ENCODE peak calls at places on chromosome 3, in five cellular contexts. S, V, U, M and P are unnamed samples.

GRCh38 chr3:128190501-128190900 is 37.2 kb downstream of the EEFSEC start:
- DNase-seq in S (no peak), V (no peak), U (no peak), M (no peak), P (no peak)

GRCh38 chr3:59334585-59334984 is 284.8 kb upstream of the CFAP20DC start:
- DNase-seq in S (no peak), V (no peak), U (no peak), M (no peak), P (no peak)

GRCh38 chr3:41200669-41201021 is 1.3 kb downstream of the CTNNB1 start:
- DNase-seq in S (no peak), V (no peak), U (peak), M (no peak), P (no peak)

GRCh38 chr3:125602752-125603649 is 7.7 kb upstream of the OSBPL11 start:
- DNase-seq in S (no peak), V (no peak), U (no peak), M (no peak), P (no peak)

GRCh38 chr3:187063286-187064081 is 75.8 kb downstream of the RPL39L start:
- DNase-seq in S (no peak), V (no peak), U (peak), M (no peak), P (no peak)

GRCh38 chr3:59502806-59503205 is 453.0 kb upstream of the CFAP20DC start:
- DNase-seq in S (no peak), V (no peak), U (no peak), M (no peak), P (no peak)

GRCh38 chr3:32117324-32117723 is 10.9 kb downstream of the GPD1L start:
- DNase-seq in S (no peak), V (no peak), U (peak), M (no peak), P (no peak)

GRCh38 chr3:70360985-70361384 is 48.5 kb upstream of the MDFIC2 start:
- DNase-seq in S (no peak), V (no peak), U (no peak), M (peak), P (no peak)

GRCh38 chr3:170749185-170749584 is 120.8 kb downstream of the RPL22L1 start:
- DNase-seq in S (no peak), V (no peak), U (no peak), M (no peak), P (no peak)

GRCh38 chr3:141797167-141797773 is 34.1 kb downstream of the GRK7 start:
- DNase-seq in S (no peak), V (peak), U (no peak), M (no peak), P (peak)

GRCh38 chr3:52934626-52935530 is 37.5 kb upstream of the STIMATE start:
- DNase-seq in S (peak), V (no peak), U (peak), M (peak), P (peak)

GRCh38 chr3:56801151-56801596 is 575 bp downstream of the ARHGEF3 start:
- DNase-seq in S (no peak), V (no peak), U (no peak), M (no peak), P (no peak)

GRCh38 chr3:46019707-46020106 is 7.6 kb downstream of the XCR1 start:
- DNase-seq in S (no peak), V (no peak), U (no peak), M (no peak), P (no peak)

GRCh38 chr3:175384569-175384968 is 525.4 kb downstream of the NAALADL2 start:
- DNase-seq in S (no peak), V (no peak), U (no peak), M (no peak), P (no peak)

GRCh38 chr3:174363256-174363655 is 495.9 kb upstream of the NAALADL2 start:
- DNase-seq in S (no peak), V (no peak), U (no peak), M (no peak), P (no peak)

GRCh38 chr3:3800076-3800448 is 831 bp downstream of the LRRN1 start:
- DNase-seq in S (no peak), V (no peak), U (no peak), M (no peak), P (peak)

GRCh38 chr3:101195951-101196713 is 124.2 kb downstream of the IMPG2 start:
- DNase-seq in S (peak), V (no peak), U (peak), M (no peak), P (peak)

GRCh38 chr3:155656466-155656865 is 88.4 kb downstream of the PLCH1 start:
- DNase-seq in S (no peak), V (no peak), U (no peak), M (no peak), P (no peak)

GRCh38 chr3:24370352-24370751 is 124.3 kb downstream of the THRB start:
- DNase-seq in S (no peak), V (no peak), U (no peak), M (no peak), P (no peak)

GRCh38 chr3:184677344-184678316 is 34.2 kb downstream of the MAGEF1 start:
- DNase-seq in S (no peak), V (no peak), U (no peak), M (no peak), P (no peak)

GRCh38 chr3:32177702-32178198 is 60.7 kb upstream of the CMTM8 start:
- DNase-seq in S (peak), V (peak), U (peak), M (no peak), P (peak)

GRCh38 chr3:150407818-150408231 is 273 bp upstream of the TSC22D2 start:
- DNase-seq in S (no peak), V (no peak), U (no peak), M (no peak), P (no peak)

GRCh38 chr3:141659821-141660597 is 78.1 kb upstream of the RNF7 start:
- DNase-seq in S (peak), V (peak), U (no peak), M (no peak), P (no peak)

GRCh38 chr3:103389356-103389755 is 954.5 kb downstream of the ZPLD1 start:
- DNase-seq in S (no peak), V (no peak), U (no peak), M (no peak), P (no peak)

GRCh38 chr3:103388214-103388613 is 953.4 kb downstream of the ZPLD1 start:
- DNase-seq in S (no peak), V (no peak), U (no peak), M (no peak), P (no peak)

DNA sequence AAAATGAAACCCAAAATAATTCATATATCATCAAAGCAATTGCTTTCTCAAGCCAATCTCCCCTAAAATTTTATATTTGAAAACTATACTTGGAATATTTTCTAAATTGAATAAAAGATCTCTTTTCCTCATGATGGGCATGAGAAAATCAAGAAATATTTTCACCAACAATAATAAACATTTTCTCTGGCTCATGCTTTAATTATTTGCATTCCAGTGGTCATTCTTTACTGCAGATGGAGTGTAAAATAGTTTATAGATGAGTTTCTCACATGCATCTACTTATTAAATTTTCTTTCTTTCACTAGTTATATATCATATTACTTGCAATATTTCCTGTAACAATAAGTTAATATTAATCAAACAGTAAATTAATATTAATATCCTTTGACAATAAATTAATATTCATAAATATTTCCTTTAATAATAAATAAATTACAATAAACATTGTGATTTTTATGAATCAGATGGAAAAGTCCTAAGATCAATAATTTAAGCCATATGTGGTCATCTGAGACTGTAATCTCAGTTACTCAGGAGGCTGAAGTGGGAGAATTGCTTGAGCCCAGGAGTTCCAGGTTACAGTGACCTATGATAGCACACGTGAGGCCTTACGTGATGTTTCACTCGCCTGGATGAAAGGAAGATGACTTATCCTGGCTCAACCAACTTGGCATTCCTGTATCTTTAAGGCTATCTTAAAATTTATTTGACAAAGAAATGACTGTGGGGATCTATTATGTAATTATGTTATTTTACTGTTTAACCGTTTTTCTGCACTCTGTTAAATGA is 958.8 kb downstream of the ZPLD1 start:
- DNase-seq in S (no peak), V (no peak), U (no peak), M (no peak), P (no peak)
- TF ChIP-seq SUZ12 in S (no peak), V (no peak), U (no peak), M (no peak), P (no peak)

GRCh38 chr3:105620236-105620635 is 248.6 kb downstream of the CBLB start:
- DNase-seq in S (no peak), V (no peak), U (no peak), M (no peak), P (no peak)
- TF ChIP-seq SUZ12 in S (no peak), V (no peak), U (no peak), M (no peak), P (no peak)

GRCh38 chr3:65905648-65906211 is 133.0 kb downstream of the MAGI1 start:
- DNase-seq in S (no peak), V (no peak), U (no peak), M (no peak), P (no peak)
- TF ChIP-seq SUZ12 in S (no peak), V (no peak), U (no peak), M (no peak), P (no peak)

DNA sequence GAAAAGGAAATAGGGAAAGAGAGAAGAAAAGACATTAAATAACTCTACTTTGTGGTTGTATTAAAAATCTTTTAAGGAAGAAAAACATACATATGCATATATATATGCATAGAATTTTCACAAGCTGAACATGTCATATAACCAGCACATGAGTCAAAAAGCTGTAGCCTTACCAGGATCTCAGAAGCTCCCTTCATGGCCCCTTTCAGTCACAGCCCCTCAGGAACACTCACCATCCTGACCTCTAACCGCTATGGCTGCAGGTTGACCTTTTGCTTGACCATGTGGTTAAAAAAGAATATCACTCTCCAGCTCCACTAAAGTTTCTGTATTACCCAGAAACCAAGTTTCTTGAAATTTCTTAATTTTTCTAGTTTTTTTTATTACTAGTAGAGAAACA is 103.4 kb downstream of the CHST2 start:
- DNase-seq in S (no peak), V (no peak), U (no peak), M (no peak), P (no peak)
- TF ChIP-seq SUZ12 in S (no peak), V (no peak), U (no peak), M (no peak), P (no peak)

DNA sequence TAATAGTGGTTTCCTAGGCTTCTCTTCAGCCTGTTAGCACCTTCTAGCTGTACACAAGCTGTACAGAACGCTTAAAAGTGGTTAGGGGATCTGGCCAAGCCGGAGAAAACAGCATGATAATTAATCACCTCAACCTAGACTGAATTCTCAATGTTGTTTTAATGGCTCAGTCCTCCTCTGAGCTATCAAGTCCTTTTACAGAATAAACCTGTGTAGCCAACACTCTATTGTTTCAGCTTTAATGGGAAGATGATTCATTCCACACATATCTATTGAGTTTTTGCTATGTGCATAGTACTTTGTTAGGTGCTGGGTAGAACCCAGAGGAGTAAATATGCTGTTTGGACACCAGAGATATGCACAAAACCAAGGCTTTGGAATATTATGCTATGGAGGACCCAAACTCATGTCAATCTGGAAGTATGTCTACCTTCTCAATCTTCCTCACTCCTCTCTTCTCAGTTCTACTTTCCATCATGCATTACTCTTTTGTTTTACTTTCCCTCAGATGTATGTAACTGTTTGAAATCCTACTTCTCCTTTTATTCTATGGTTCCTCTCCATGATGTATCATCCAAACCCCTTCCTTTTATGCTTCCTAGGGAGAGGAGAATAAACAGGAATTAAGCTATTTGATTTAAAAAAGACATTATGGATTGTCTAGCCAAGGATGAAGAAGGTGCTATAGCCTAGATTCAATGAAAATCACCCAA is 27.6 kb upstream of the UBE2E2 start:
- DNase-seq in S (no peak), V (no peak), U (no peak), M (no peak), P (no peak)
- TF ChIP-seq SUZ12 in S (no peak), V (no peak), U (no peak), M (no peak), P (no peak)